ENCODE peak calls at places on chromosomes 13 and 19, in six cellular contexts. Y, K, B, V, Z and A are unnamed samples.

GRCh38 chr13:106651442-106651841 is 83.5 kb upstream of the ARGLU1 start:
- DNase-seq in Y (no peak), K (no peak), B (no peak), V (no peak), Z (no peak), A (no peak)

GRCh38 chr19:11096210-11096841 is 7.1 kb downstream of the LDLR start:
- DNase-seq in Y (peak), K (no peak), B (peak), V (no peak), Z (peak), A (peak)

GRCh38 chr19:2668188-2668763 is 34.2 kb downstream of the GNG7 start:
- DNase-seq in Y (no peak), K (no peak), B (no peak), V (no peak), Z (no peak), A (no peak)

GRCh38 chr19:4139614-4140236 is 13.7 kb upstream of the CREB3L3 start:
- DNase-seq in Y (peak), K (peak), B (peak), V (peak), Z (peak), A (peak)

GRCh38 chr19:17340302-17340870 is 3.0 kb downstream of the GTPBP3 start:
- DNase-seq in Y (no peak), K (no peak), B (no peak), V (no peak), Z (no peak), A (no peak)

GRCh38 chr19:512548-513365 is 5.5 kb downstream of the TPGS1 start:
- DNase-seq in Y (no peak), K (no peak), B (peak), V (no peak), Z (no peak), A (no peak)

GRCh38 chr19:46728693-46729339 is 11.9 kb upstream of the PRKD2 start:
- DNase-seq in Y (peak), K (peak), B (peak), V (peak), Z (peak), A (peak)

GRCh38 chr13:51125495-51126226 is 14.6 kb upstream of the C13orf42 start:
- DNase-seq in Y (peak), K (no peak), B (peak), V (peak), Z (peak), A (peak)

GRCh38 chr19:54938906-54939305 is 8.4 kb downstream of the NLRP7 start:
- DNase-seq in Y (no peak), K (no peak), B (no peak), V (no peak), Z (no peak), A (no peak)

GRCh38 chr19:49692102-49692599 is 1.2 kb downstream of the CPT1C start:
- DNase-seq in Y (no peak), K (no peak), B (no peak), V (no peak), Z (no peak), A (no peak)

GRCh38 chr19:17289489-17289888 is 7.8 kb downstream of the ANKLE1 start:
- DNase-seq in Y (peak), K (no peak), B (peak), V (peak), Z (no peak), A (peak)

GRCh38 chr13:88103824-88104223 is 432.7 kb downstream of the SLITRK5 start:
- DNase-seq in Y (no peak), K (no peak), B (no peak), V (no peak), Z (no peak), A (no peak)

GRCh38 chr13:79225487-79226232 is 180.4 kb downstream of the RBM26 start:
- DNase-seq in Y (no peak), K (no peak), B (no peak), V (no peak), Z (no peak), A (no peak)

GRCh38 chr19:7211191-7211988 is 82.8 kb downstream of the INSR start:
- DNase-seq in Y (peak), K (no peak), B (peak), V (no peak), Z (no peak), A (peak)

GRCh38 chr13:38980628-38981078 is 10.0 kb downstream of the STOML3 start:
- DNase-seq in Y (no peak), K (no peak), B (no peak), V (no peak), Z (no peak), A (no peak)

GRCh38 chr13:85283408-85283807 is 515.8 kb downstream of the SLITRK6 start:
- DNase-seq in Y (no peak), K (no peak), B (no peak), V (no peak), Z (no peak), A (no peak)